ENCODE peak calls at places on chromosomes 7 and 10, in six cellular contexts. A is H9, P is H1, N is trophoblast cell, F is IMR-90, O is mesenchymal stem cell. K is an unnamed sample.

GRCh38 chr10:119111968-119112515 is 8.1 kb downstream of the DENND10 start:
- DNase-seq in A (no peak), P (no peak), N (peak), F (peak), O (peak), K (no peak)

GRCh38 chr10:12768156-12768731 is 233.3 kb downstream of the CCDC3 start:
- DNase-seq in A (no peak), P (peak), N (no peak), F (peak), O (peak), K (no peak)

GRCh38 chr10:124648738-124649137 is 95.4 kb downstream of the FAM53B start:
- DNase-seq in A (no peak), P (no peak), N (no peak), F (peak), O (peak), K (no peak)

GRCh38 chr10:29212597-29212996 is 76.3 kb upstream of the LYZL1 start:
- DNase-seq in A (no peak), P (no peak), N (peak), F (no peak), O (no peak), K (no peak)

GRCh38 chr10:17756557-17757208 is 4.7 kb downstream of the TMEM236 start:
- DNase-seq in A (no peak), P (no peak), N (no peak), F (peak), O (peak), K (no peak)

GRCh38 chr10:32139223-32140073 is 83.2 kb upstream of the KIF5B start:
- DNase-seq in A (peak), P (peak), N (peak), F (peak), O (peak), K (peak)

GRCh38 chr7:44390701-44391100 is 65.3 kb upstream of the CAMK2B start:
- DNase-seq in A (peak), P (no peak), N (no peak), F (no peak), O (no peak), K (no peak)

GRCh38 chr7:45000096-45001032 is at the start of gene CCM2:
- DNase-seq in A (no peak), P (no peak), N (peak), F (peak), O (peak), K (no peak)

GRCh38 chr7:48089415-48089975 is 430 bp downstream of the UPP1 start:
- DNase-seq in A (peak), P (no peak), N (no peak), F (no peak), O (no peak), K (no peak)

GRCh38 chr10:71963756-71964668 is at the start of gene CHST3:
- DNase-seq in A (peak), P (peak), N (peak), F (peak), O (peak), K (peak)

GRCh38 chr7:140635345-140635744 is 5.3 kb downstream of the DENND2A start:
- DNase-seq in A (peak), P (peak), N (no peak), F (no peak), O (no peak), K (no peak)

GRCh38 chr10:93068411-93069244 is 5.1 kb upstream of the CYP26A1 start:
- DNase-seq in A (peak), P (peak), N (no peak), F (peak), O (peak), K (no peak)

GRCh38 chr10:74641659-74642058 is 184.7 kb upstream of the KAT6B start:
- DNase-seq in A (no peak), P (no peak), N (peak), F (no peak), O (no peak), K (no peak)

GRCh38 chr7:138316421-138317043 is 143.5 kb upstream of the TRIM24 start:
- DNase-seq in A (no peak), P (no peak), N (no peak), F (no peak), O (no peak), K (no peak)

GRCh38 chr7:74560081-74560719 is 97.3 kb upstream of the GTF2I start:
- DNase-seq in A (no peak), P (no peak), N (no peak), F (no peak), O (no peak), K (no peak)
- H3K14ac ChIP-seq in A (no peak), P (no peak), N (no peak), F (no peak), O (no peak), K (no peak)

DNA sequence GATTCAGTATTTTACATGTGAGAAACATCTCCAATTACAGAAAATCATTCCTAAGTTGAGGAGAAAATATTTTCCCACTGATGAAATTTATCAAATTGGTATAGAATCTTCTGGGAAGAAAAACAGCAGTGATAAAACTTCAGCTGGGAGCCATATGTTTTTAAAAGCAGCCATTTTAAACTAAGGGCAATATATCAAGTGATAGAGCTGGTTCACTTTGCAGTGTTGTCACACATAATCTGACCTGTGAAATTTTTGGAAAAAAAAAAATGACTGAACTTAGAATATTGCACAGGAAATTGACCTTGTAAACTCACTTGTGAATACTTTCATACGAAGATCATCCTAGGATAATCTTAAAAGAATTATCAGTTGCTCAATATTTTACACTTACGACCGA is 10.5 kb upstream of the EZH2 start:
- DNase-seq in A (no peak), P (no peak), N (no peak), F (no peak), O (no peak), K (no peak)
- H3K9ac ChIP-seq in A (no peak), P (no peak), N (no peak), F (no peak), O (peak), K (no peak)

GRCh38 chr7:151804756-151805503 is 72.0 kb downstream of the PRKAG2 start:
- DNase-seq in A (no peak), P (no peak), N (no peak), F (no peak), O (no peak), K (no peak)
- H3K27ac ChIP-seq in A (no peak), P (no peak), N (no peak), F (no peak), O (no peak), K (no peak)

DNA sequence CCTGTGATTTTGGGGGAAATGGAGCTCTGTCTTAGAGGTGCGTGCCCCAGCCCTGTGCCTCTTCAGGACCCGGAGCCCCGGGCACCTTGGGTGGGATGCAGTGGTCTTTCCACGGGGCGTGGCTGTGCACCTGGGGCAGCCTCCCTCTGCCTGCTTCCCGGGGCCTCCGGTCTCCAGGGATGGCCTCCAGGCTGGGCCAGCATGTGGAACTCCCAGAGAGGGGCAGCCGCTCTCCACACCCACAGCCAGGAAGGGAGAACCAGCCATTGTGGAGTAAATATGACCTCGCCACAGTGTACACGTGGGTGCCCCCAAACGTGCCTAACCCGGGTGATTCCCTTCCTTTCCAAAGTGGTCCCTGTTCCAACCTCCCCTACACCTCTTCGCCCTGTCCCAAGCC is 52.6 kb downstream of the JAKMIP3 start:
- DNase-seq in A (no peak), P (no peak), N (no peak), F (no peak), O (no peak), K (no peak)
- H3K14ac ChIP-seq in A (no peak), P (no peak), N (no peak), F (no peak), O (no peak), K (no peak)

GRCh38 chr7:55306331-55306730 is 58.8 kb upstream of the LANCL2 start:
- DNase-seq in A (no peak), P (no peak), N (no peak), F (peak), O (no peak), K (no peak)

GRCh38 chr7:55310626-55311025 is 54.5 kb upstream of the LANCL2 start:
- DNase-seq in A (no peak), P (no peak), N (peak), F (no peak), O (no peak), K (no peak)

GRCh38 chr7:55307123-55307916 is 57.8 kb upstream of the LANCL2 start:
- DNase-seq in A (peak), P (no peak), N (peak), F (peak), O (no peak), K (no peak)

GRCh38 chr7:55308186-55308929 is 56.8 kb upstream of the LANCL2 start:
- DNase-seq in A (no peak), P (no peak), N (peak), F (peak), O (peak), K (no peak)

GRCh38 chr7:55309040-55309991 is 55.8 kb upstream of the LANCL2 start:
- DNase-seq in A (no peak), P (no peak), N (no peak), F (no peak), O (no peak), K (no peak)
- H3K9ac ChIP-seq in A (no peak), P (no peak), N (no peak), F (no peak), O (no peak), K (no peak)

GRCh38 chr7:151838072-151838471 is 38.8 kb downstream of the PRKAG2 start:
- DNase-seq in A (no peak), P (no peak), N (no peak), F (no peak), O (no peak), K (no peak)

GRCh38 chr7:151836191-151836926 is 40.6 kb downstream of the PRKAG2 start:
- DNase-seq in A (no peak), P (no peak), N (no peak), F (no peak), O (no peak), K (no peak)

GRCh38 chr7:151836927-151837205 is 40.0 kb downstream of the PRKAG2 start:
- DNase-seq in A (no peak), P (no peak), N (no peak), F (no peak), O (no peak), K (no peak)

GRCh38 chr7:151838861-151839381 is 38.0 kb downstream of the PRKAG2 start:
- DNase-seq in A (no peak), P (no peak), N (no peak), F (no peak), O (no peak), K (no peak)

GRCh38 chr7:151837285-151838042 is 39.5 kb downstream of the PRKAG2 start:
- DNase-seq in A (peak), P (no peak), N (no peak), F (no peak), O (no peak), K (peak)
- H3K27ac ChIP-seq in A (no peak), P (no peak), N (no peak), F (no peak), O (no peak), K (no peak)

GRCh38 chr10:48577158-48577557 is 27.7 kb downstream of the ARHGAP22 start:
- DNase-seq in A (peak), P (no peak), N (no peak), F (no peak), O (no peak), K (no peak)
- H3K14ac ChIP-seq in A (no peak), P (no peak), N (no peak), F (no peak), O (no peak), K (no peak)

GRCh38 chr7:152989889-152990380 is 230.4 kb downstream of the ACTR3B start:
- DNase-seq in A (peak), P (no peak), N (no peak), F (peak), O (no peak), K (peak)
- H3K9ac ChIP-seq in A (no peak), P (no peak), N (no peak), F (peak), O (no peak), K (no peak)

GRCh38 chr10:132471484-132471883 is 66.1 kb upstream of the INPP5A start:
- DNase-seq in A (no peak), P (no peak), N (no peak), F (no peak), O (no peak), K (no peak)
- H3K27ac ChIP-seq in A (no peak), P (no peak), N (no peak), F (no peak), O (no peak), K (no peak)

K was measured in neuronal stem cell.